ENCODE peak calls at places on chromosomes 11 and 22, in five cellular contexts. One of them, this sample, is unnamed.

GRCh38 chr11:45150943-45151342 is 4.5 kb downstream of the PRDM11 start:
- DNase-seq in Right ventricle myocardium superior: no peak
- DNase-seq in HepG2: no peak
- DNase-seq in NCI-H460: no peak
- DNase-seq in gastrocnemius medialis: no peak
- DNase-seq in this sample: no peak

GRCh38 chr11:95697614-95698408 is 91.8 kb downstream of the FAM76B start:
- DNase-seq in Right ventricle myocardium superior: no peak
- DNase-seq in HepG2: no peak
- DNase-seq in NCI-H460: no peak
- DNase-seq in gastrocnemius medialis: no peak
- DNase-seq in this sample: no peak

GRCh38 chr11:81987829-81988472 is 745.7 kb downstream of the FAM181B start:
- DNase-seq in Right ventricle myocardium superior: no peak
- DNase-seq in HepG2: no peak
- DNase-seq in NCI-H460: no peak
- DNase-seq in gastrocnemius medialis: no peak
- DNase-seq in this sample: no peak

GRCh38 chr11:60699282-60699681 is at the start of gene MS4A8:
- DNase-seq in Right ventricle myocardium superior: no peak
- DNase-seq in HepG2: no peak
- DNase-seq in NCI-H460: no peak
- DNase-seq in gastrocnemius medialis: no peak
- DNase-seq in this sample: no peak

GRCh38 chr11:62805991-62806441 is 776 bp upstream of the NXF1 start:
- DNase-seq in Right ventricle myocardium superior: no peak
- DNase-seq in HepG2: no peak
- DNase-seq in NCI-H460: no peak
- DNase-seq in gastrocnemius medialis: peak
- DNase-seq in this sample: peak

GRCh38 chr11:128299132-128299726 is 288.1 kb downstream of the ETS1 start:
- DNase-seq in Right ventricle myocardium superior: no peak
- DNase-seq in HepG2: no peak
- DNase-seq in NCI-H460: no peak
- DNase-seq in gastrocnemius medialis: peak
- DNase-seq in this sample: no peak

GRCh38 chr11:62269654-62270278 is at the start of gene SCGB2A2:
- DNase-seq in Right ventricle myocardium superior: no peak
- DNase-seq in HepG2: no peak
- DNase-seq in NCI-H460: no peak
- DNase-seq in gastrocnemius medialis: no peak
- DNase-seq in this sample: no peak

GRCh38 chr11:111975076-111975806 is 38.1 kb downstream of the DIXDC1 start:
- DNase-seq in Right ventricle myocardium superior: peak
- DNase-seq in HepG2: no peak
- DNase-seq in NCI-H460: no peak
- DNase-seq in gastrocnemius medialis: no peak
- DNase-seq in this sample: no peak

GRCh38 chr11:64305691-64306562 is 603 bp downstream of the ESRRA start:
- DNase-seq in Right ventricle myocardium superior: peak
- DNase-seq in HepG2: peak
- DNase-seq in NCI-H460: peak
- DNase-seq in gastrocnemius medialis: peak
- DNase-seq in this sample: peak

GRCh38 chr11:120776683-120777010 is 247.3 kb upstream of the TBCEL start:
- DNase-seq in Right ventricle myocardium superior: no peak
- DNase-seq in HepG2: no peak
- DNase-seq in NCI-H460: no peak
- DNase-seq in gastrocnemius medialis: no peak
- DNase-seq in this sample: no peak

GRCh38 chr11:377883-378500 is 8.7 kb downstream of the B4GALNT4 start:
- DNase-seq in Right ventricle myocardium superior: no peak
- DNase-seq in HepG2: no peak
- DNase-seq in NCI-H460: no peak
- DNase-seq in gastrocnemius medialis: no peak
- DNase-seq in this sample: no peak

GRCh38 chr11:117328414-117329010 is 858 bp downstream of the CEP164 start:
- DNase-seq in Right ventricle myocardium superior: peak
- DNase-seq in HepG2: no peak
- DNase-seq in NCI-H460: no peak
- DNase-seq in gastrocnemius medialis: peak
- DNase-seq in this sample: peak

GRCh38 chr11:65305501-65306268 is 9.0 kb upstream of the CDC42EP2 start:
- DNase-seq in Right ventricle myocardium superior: no peak
- DNase-seq in HepG2: peak
- DNase-seq in NCI-H460: no peak
- DNase-seq in gastrocnemius medialis: no peak
- DNase-seq in this sample: peak

GRCh38 chr11:118088531-118088930 is 1.8 kb upstream of the SMIM35 start:
- DNase-seq in Right ventricle myocardium superior: peak
- DNase-seq in HepG2: peak
- DNase-seq in NCI-H460: no peak
- DNase-seq in gastrocnemius medialis: no peak
- DNase-seq in this sample: no peak

GRCh38 chr22:49948958-49949913 is 11.3 kb upstream of the PIM3 start:
- DNase-seq in Right ventricle myocardium superior: no peak
- DNase-seq in HepG2: peak
- DNase-seq in NCI-H460: no peak
- DNase-seq in gastrocnemius medialis: no peak
- DNase-seq in this sample: no peak

GRCh38 chr11:78354741-78355705 is 62.6 kb downstream of the GAB2 start:
- DNase-seq in Right ventricle myocardium superior: no peak
- DNase-seq in HepG2: no peak
- DNase-seq in NCI-H460: peak
- DNase-seq in gastrocnemius medialis: no peak
- DNase-seq in this sample: peak

GRCh38 chr11:36288442-36289225 is 590 bp downstream of the COMMD9 start:
- DNase-seq in Right ventricle myocardium superior: no peak
- DNase-seq in HepG2: no peak
- DNase-seq in NCI-H460: no peak
- DNase-seq in gastrocnemius medialis: no peak
- DNase-seq in this sample: peak

GRCh38 chr22:43179151-43179910 is 7.6 kb downstream of the TTLL12 start:
- DNase-seq in Right ventricle myocardium superior: no peak
- DNase-seq in HepG2: no peak
- DNase-seq in NCI-H460: no peak
- DNase-seq in gastrocnemius medialis: no peak
- DNase-seq in this sample: no peak

GRCh38 chr11:73652046-73652730 is 5.8 kb downstream of the PLEKHB1 start:
- DNase-seq in Right ventricle myocardium superior: no peak
- DNase-seq in HepG2: peak
- DNase-seq in NCI-H460: no peak
- DNase-seq in gastrocnemius medialis: no peak
- DNase-seq in this sample: no peak

GRCh38 chr11:83862691-83863090 is 576.5 kb upstream of the CCDC90B start:
- DNase-seq in Right ventricle myocardium superior: no peak
- DNase-seq in HepG2: no peak
- DNase-seq in NCI-H460: no peak
- DNase-seq in gastrocnemius medialis: no peak
- DNase-seq in this sample: no peak

GRCh38 chr11:35216962-35217667 is 78.1 kb downstream of the CD44 start:
- DNase-seq in Right ventricle myocardium superior: no peak
- DNase-seq in HepG2: peak
- DNase-seq in NCI-H460: no peak
- DNase-seq in gastrocnemius medialis: no peak
- DNase-seq in this sample: no peak

GRCh38 chr11:8834379-8834778 is 76.6 kb upstream of the AKIP1 start:
- DNase-seq in Right ventricle myocardium superior: no peak
- DNase-seq in HepG2: no peak
- DNase-seq in NCI-H460: no peak
- DNase-seq in gastrocnemius medialis: no peak
- DNase-seq in this sample: peak

GRCh38 chr11:1532606-1533341 is 39.3 kb downstream of the DUSP8 start:
- DNase-seq in Right ventricle myocardium superior: peak
- DNase-seq in HepG2: no peak
- DNase-seq in NCI-H460: no peak
- DNase-seq in gastrocnemius medialis: no peak
- DNase-seq in this sample: no peak

GRCh38 chr11:2541321-2541680 is 96.5 kb downstream of the KCNQ1 start:
- DNase-seq in Right ventricle myocardium superior: peak
- DNase-seq in HepG2: no peak
- DNase-seq in NCI-H460: no peak
- DNase-seq in gastrocnemius medialis: no peak
- DNase-seq in this sample: no peak

GRCh38 chr22:46501701-46502100 is 35.7 kb downstream of the CELSR1 start:
- DNase-seq in Right ventricle myocardium superior: no peak
- DNase-seq in HepG2: no peak
- DNase-seq in NCI-H460: no peak
- DNase-seq in gastrocnemius medialis: no peak
- DNase-seq in this sample: peak

GRCh38 chr11:11432621-11433319 is 79.7 kb upstream of the CSNK2A3 start:
- DNase-seq in Right ventricle myocardium superior: no peak
- DNase-seq in HepG2: no peak
- DNase-seq in NCI-H460: no peak
- DNase-seq in gastrocnemius medialis: no peak
- DNase-seq in this sample: no peak

GRCh38 chr11:113339909-113340569 is 25.7 kb downstream of the TTC12 start:
- DNase-seq in Right ventricle myocardium superior: no peak
- DNase-seq in HepG2: no peak
- DNase-seq in NCI-H460: no peak
- DNase-seq in gastrocnemius medialis: no peak
- DNase-seq in this sample: no peak

GRCh38 chr11:126181939-126182730 is 29.3 kb downstream of the RPUSD4 start:
- DNase-seq in Right ventricle myocardium superior: no peak
- DNase-seq in HepG2: no peak
- DNase-seq in NCI-H460: no peak
- DNase-seq in gastrocnemius medialis: no peak
- DNase-seq in this sample: no peak

GRCh38 chr11:65224939-65225283 is 36.9 kb upstream of the POLA2 start:
- DNase-seq in Right ventricle myocardium superior: peak
- DNase-seq in HepG2: no peak
- DNase-seq in NCI-H460: no peak
- DNase-seq in gastrocnemius medialis: no peak
- DNase-seq in this sample: no peak

GRCh38 chr11:60169264-60169915 is 13.5 kb downstream of the MS4A6A start:
- DNase-seq in Right ventricle myocardium superior: no peak
- DNase-seq in HepG2: peak
- DNase-seq in NCI-H460: no peak
- DNase-seq in gastrocnemius medialis: no peak
- DNase-seq in this sample: no peak

GRCh38 chr11:45659818-45660160 is 5.6 kb downstream of the CHST1 start:
- DNase-seq in Right ventricle myocardium superior: no peak
- DNase-seq in HepG2: no peak
- DNase-seq in NCI-H460: no peak
- DNase-seq in gastrocnemius medialis: no peak
- DNase-seq in this sample: no peak

GRCh38 chr11:46555269-46556054 is 38.4 kb downstream of the AMBRA1 start:
- DNase-seq in Right ventricle myocardium superior: no peak
- DNase-seq in HepG2: no peak
- DNase-seq in NCI-H460: no peak
- DNase-seq in gastrocnemius medialis: no peak
- DNase-seq in this sample: no peak

GRCh38 chr11:95937358-95937757 is 13.5 kb upstream of the MTMR2 start:
- DNase-seq in Right ventricle myocardium superior: no peak
- DNase-seq in HepG2: peak
- DNase-seq in NCI-H460: no peak
- DNase-seq in gastrocnemius medialis: no peak
- DNase-seq in this sample: no peak

GRCh38 chr11:32960553-32961164 is 55.0 kb upstream of the DEPDC7 start:
- DNase-seq in Right ventricle myocardium superior: no peak
- DNase-seq in HepG2: peak
- DNase-seq in NCI-H460: peak
- DNase-seq in gastrocnemius medialis: no peak
- DNase-seq in this sample: peak

This sample was measured in cardiac muscle cell.